ENCODE peak calls at places on chromosome 2, in ten cellular contexts. Y is upper lobe of right lung; M is HCT116; N is A549; S is hepatocyte; D is CD4-positive, alpha-beta T cell; H is tibial artery; Z is AG04450; E is lower lobe of right lung; V is endothelial cell. W is an unnamed sample.

GRCh38 chr2:20232837-20233207 is 7.9 kb upstream of the SDC1 start:
- DNase-seq in V (no peak), E (no peak), N (no peak), M (no peak), D (no peak), Y (peak; percentile 46), H (no peak), Z (no peak), S (no peak), W (no peak)

GRCh38 chr2:44532031-44532430 is 170.3 kb downstream of the CAMKMT start:
- DNase-seq in N (no peak), H (no peak), M (no peak), S (no peak), V (no peak), Z (no peak), D (no peak), E (no peak), Y (no peak), W (no peak)

GRCh38 chr2:201886504-201886903 is 80.2 kb downstream of the CDK15 start:
- DNase-seq in N (peak; percentile 16), E (no peak), V (no peak), H (no peak), Z (no peak), M (peak; percentile 16), S (no peak), D (no peak), Y (no peak), W (no peak)

GRCh38 chr2:234970467-234970866 is 18.6 kb downstream of the SH3BP4 start:
- DNase-seq in Y (no peak), Z (no peak), M (no peak), H (no peak), E (no peak), V (no peak), S (no peak), D (no peak), N (no peak), W (no peak)

GRCh38 chr2:201520201-201520600 is 68.7 kb downstream of the STRADB start:
- DNase-seq in E (no peak), D (no peak), M (no peak), Y (no peak), Z (no peak), S (no peak), N (no peak), H (no peak), V (no peak), W (no peak)

GRCh38 chr2:113187771-113188170 is 14.0 kb downstream of the PSD4 start:
- DNase-seq in M (no peak), S (no peak), E (no peak), H (no peak), N (no peak), D (no peak), V (no peak), Y (no peak), Z (no peak), W (no peak)

GRCh38 chr2:177239934-177240600 is 24.5 kb downstream of the NFE2L2 start:
- DNase-seq in M (no peak), V (no peak), Z (no peak), E (no peak), H (no peak), Y (no peak), N (peak; percentile 70), S (peak; percentile 38), D (no peak), W (no peak)

GRCh38 chr2:230520061-230520874 is 104.3 kb downstream of the SP100 start:
- DNase-seq in Y (no peak), M (no peak), V (no peak), Z (no peak), E (no peak), D (no peak), N (no peak), S (no peak), H (no peak), W (no peak)

GRCh38 chr2:239498576-239498975 is 97.8 kb upstream of the HDAC4 start:
- DNase-seq in M (no peak), H (no peak), V (no peak), Y (no peak), N (no peak), Z (no peak), S (no peak), D (no peak), E (no peak), W (no peak)

GRCh38 chr2:44233450-44234128 is 41.7 kb upstream of the SLC3A1 start:
- DNase-seq in Y (no peak), E (no peak), S (peak; percentile 21), Z (peak; percentile 51), V (no peak), M (no peak), D (no peak), H (no peak), N (peak; percentile 83), W (no peak)

GRCh38 chr2:221969087-221969829 is 329.5 kb downstream of the PAX3 start:
- DNase-seq in N (peak; percentile 37), Z (peak; percentile 6), D (no peak), S (peak; percentile 58), H (no peak), E (no peak), Y (no peak), V (peak; percentile 46), M (peak; percentile 13), W (peak; percentile 25)

GRCh38 chr2:200360364-200360763 is 53.9 kb downstream of the SPATS2L start:
- DNase-seq in N (no peak), E (no peak), S (no peak), H (no peak), Y (no peak), V (no peak), Z (no peak), M (no peak), D (no peak), W (no peak)

DNA sequence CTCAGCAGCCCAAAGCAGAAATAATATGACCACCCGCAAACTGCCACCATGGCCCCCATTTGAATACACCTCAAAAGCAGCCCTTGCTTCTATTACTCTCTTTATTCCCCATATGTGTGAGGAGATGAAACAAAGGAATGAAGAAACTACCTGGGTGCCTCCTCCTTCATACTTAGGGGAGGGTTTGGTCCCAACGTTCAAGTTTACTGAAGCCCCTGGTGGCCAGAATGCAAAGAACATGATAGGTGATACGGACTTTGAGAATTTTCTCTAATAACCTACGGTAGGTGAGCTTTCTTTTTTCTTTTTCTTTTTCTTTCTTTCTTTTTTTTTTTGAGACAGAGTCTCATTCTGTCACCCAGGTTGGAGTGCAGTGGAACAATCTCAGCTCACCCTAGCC is 110.3 kb upstream of the FBXO11 start:
- DNase-seq in D (no peak), V (no peak), S (peak; percentile 6), H (no peak), Z (no peak), Y (no peak), E (no peak), M (peak; percentile 29), N (peak; percentile 30), W (no peak)
- TF ChIP-seq CTCF in D (no peak), V (peak; percentile 61), S (peak; percentile 5), H (no peak), Z (peak; percentile 31), Y (no peak), E (no peak), M (no peak), N (peak; percentile 27), W (peak; percentile 38)

GRCh38 chr2:130805613-130806012 is 31.1 kb upstream of the ARHGEF4 start:
- DNase-seq in S (no peak), E (no peak), Y (no peak), H (no peak), V (no peak), M (no peak), Z (no peak), N (no peak), D (no peak), W (no peak)

GRCh38 chr2:130806370-130806769 is 30.3 kb upstream of the ARHGEF4 start:
- DNase-seq in Z (no peak), M (no peak), V (no peak), H (no peak), N (no peak), Y (no peak), S (no peak), D (no peak), E (no peak), W (no peak)

GRCh38 chr2:130810490-130810889 is 26.2 kb upstream of the ARHGEF4 start:
- DNase-seq in N (no peak), M (no peak), E (no peak), D (no peak), V (no peak), Z (no peak), S (no peak), H (no peak), Y (peak; percentile 39), W (no peak)

GRCh38 chr2:130808482-130809268 is 28.0 kb upstream of the ARHGEF4 start:
- DNase-seq in V (no peak), H (no peak), S (no peak), Y (peak; percentile 31), M (peak; percentile 46), N (peak; percentile 42), E (no peak), D (no peak), Z (no peak), W (no peak)

GRCh38 chr2:130807659-130808385 is 28.9 kb upstream of the ARHGEF4 start:
- DNase-seq in H (no peak), S (no peak), N (no peak), M (no peak), Y (no peak), D (no peak), V (no peak), E (no peak), Z (no peak), W (no peak)
- TF ChIP-seq CTCF in H (no peak), S (no peak), N (no peak), M (no peak), Y (no peak), D (no peak), V (no peak), E (no peak), Z (no peak), W (no peak)

GRCh38 chr2:211854832-211855231 is 683.8 kb downstream of the ERBB4 start:
- DNase-seq in E (no peak), N (no peak), S (no peak), H (no peak), D (no peak), V (no peak), M (no peak), Z (no peak), Y (no peak), W (no peak)
- TF ChIP-seq CTCF in E (no peak), N (no peak), S (no peak), H (no peak), D (no peak), V (peak; percentile 70), M (no peak), Z (no peak), Y (no peak), W (peak; percentile 13)

GRCh38 chr2:3146175-3146574 is 231.4 kb downstream of the EIPR1 start:
- DNase-seq in H (no peak), S (no peak), M (no peak), Y (no peak), N (no peak), Z (no peak), D (no peak), E (no peak), V (no peak), W (no peak)
- TF ChIP-seq CTCF in H (no peak), S (no peak), M (no peak), Y (no peak), N (no peak), Z (no peak), D (no peak), E (no peak), V (no peak), W (no peak)

DNA sequence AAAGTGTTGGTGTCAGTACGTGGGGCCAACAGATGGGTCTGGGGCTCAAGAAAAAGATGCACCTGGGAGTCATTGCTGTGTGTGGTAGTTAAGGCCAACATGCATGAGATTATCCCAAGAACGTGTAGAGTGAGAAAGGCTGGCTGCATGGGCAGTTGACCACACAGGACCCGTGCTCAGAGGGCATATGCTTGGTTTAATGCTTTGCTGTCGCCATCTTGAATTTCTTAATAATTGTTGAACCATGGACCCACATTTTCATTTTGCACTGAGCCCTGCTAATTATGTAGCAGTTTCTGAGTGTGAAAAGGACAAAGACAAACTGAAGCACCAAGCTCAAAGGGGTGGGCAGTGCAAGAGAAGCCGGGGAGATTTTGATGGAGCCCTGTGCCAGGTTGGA is 148.1 kb downstream of the CYP26B1 start:
- DNase-seq in H (no peak), D (no peak), S (no peak), E (no peak), V (no peak), M (no peak), Z (no peak), N (no peak), Y (no peak), W (no peak)
- TF ChIP-seq CTCF in H (no peak), D (no peak), S (no peak), E (no peak), V (no peak), M (no peak), Z (no peak), N (no peak), Y (no peak), W (no peak)

W was measured in nephron progenitor cell.